ENCODE peak calls at places on chromosome 3, in seven cellular contexts. Y is B cell, H is progenitor cell of endocrine pancreas, U is HepG2, X is AG09319, Q is heart right ventricle, I is osteoblast. R is an unnamed sample.

GRCh38 chr3:45607790-45608189 is 13.2 kb downstream of the LIMD1 start:
- DNase-seq in Y (no peak), H (no peak), U (no peak), X (no peak), Q (no peak), I (peak; percentile 82), R (no peak)

GRCh38 chr3:56205406-56205805 is 262.9 kb downstream of the ERC2 start:
- DNase-seq in Y (no peak), H (no peak), U (no peak), X (no peak), Q (no peak), I (no peak), R (no peak)

GRCh38 chr3:154139996-154140436 is 18.8 kb downstream of the ARHGEF26 start:
- DNase-seq in Y (no peak), H (no peak), U (peak; percentile 96), X (no peak), Q (no peak), I (no peak), R (no peak)

GRCh38 chr3:184639351-184639750 is 72.5 kb downstream of the MAGEF1 start:
- DNase-seq in Y (no peak), H (no peak), U (no peak), X (no peak), Q (no peak), I (peak; percentile 61), R (no peak)

GRCh38 chr3:122394173-122394572 is 10.2 kb downstream of the FAM162A start:
- DNase-seq in Y (no peak), H (no peak), U (no peak), X (no peak), Q (no peak), I (no peak), R (no peak)

GRCh38 chr3:128763967-128764366 is 38.0 kb downstream of the RAB7A start:
- DNase-seq in Y (no peak), H (no peak), U (no peak), X (no peak), Q (no peak), I (peak; percentile 88), R (no peak)

GRCh38 chr3:69306239-69307185 is 79.4 kb downstream of the FRMD4B start:
- DNase-seq in Y (peak; percentile 73), H (peak; percentile 43), U (peak; percentile 80), X (peak; percentile 57), Q (peak; percentile 55), I (peak; percentile 71), R (peak; percentile 44)

GRCh38 chr3:143934791-143935190 is 36.8 kb upstream of the DIPK2A start:
- DNase-seq in Y (no peak), H (no peak), U (no peak), X (no peak), Q (no peak), I (no peak), R (no peak)

GRCh38 chr3:197042539-197042938 is 12.9 kb upstream of the MELTF start:
- DNase-seq in Y (no peak), H (no peak), U (no peak), X (no peak), Q (no peak), I (no peak), R (no peak)

GRCh38 chr3:140216249-140216648 is 281.3 kb downstream of the CLSTN2 start:
- DNase-seq in Y (no peak), H (no peak), U (no peak), X (no peak), Q (no peak), I (peak; percentile 54), R (no peak)
- TF ChIP-seq CTCF in Y (no peak), H (peak; percentile 32), U (peak; percentile 46), X (peak; percentile 56), Q (no peak), I (peak; percentile 62), R (peak; percentile 46)

DNA sequence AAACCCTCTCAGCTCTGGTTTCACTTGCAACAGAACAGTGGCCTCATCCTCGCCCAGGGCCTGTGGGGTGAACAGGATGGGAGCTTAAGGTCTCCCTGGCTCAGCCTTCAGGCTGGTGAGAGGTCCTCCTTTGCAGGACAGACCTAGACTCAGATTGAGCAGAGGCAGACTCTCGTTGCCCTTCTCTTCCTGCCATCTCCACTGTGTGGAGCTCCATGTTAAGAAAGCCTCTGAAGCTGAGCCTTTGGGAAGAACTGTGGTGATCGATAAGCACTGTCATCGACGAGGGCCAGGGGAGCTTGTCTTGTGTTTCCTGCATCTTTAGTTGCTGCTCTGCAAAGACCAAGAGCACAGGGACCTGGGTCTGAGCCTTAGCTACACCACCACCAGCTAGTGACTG is 37.8 kb upstream of the GRIP2 start:
- DNase-seq in Y (no peak), H (no peak), U (no peak), X (no peak), Q (no peak), I (no peak), R (no peak)
- TF ChIP-seq CTCF in Y (no peak), H (no peak), U (peak; percentile 62), X (no peak), Q (no peak), I (no peak), R (no peak)

GRCh38 chr3:185857208-185857607 is 32.4 kb upstream of the IGF2BP2 start:
- DNase-seq in Y (no peak), H (no peak), U (no peak), X (no peak), Q (no peak), I (no peak), R (no peak)
- TF ChIP-seq CTCF in Y (no peak), H (no peak), U (no peak), X (no peak), Q (no peak), I (no peak), R (no peak)

DNA sequence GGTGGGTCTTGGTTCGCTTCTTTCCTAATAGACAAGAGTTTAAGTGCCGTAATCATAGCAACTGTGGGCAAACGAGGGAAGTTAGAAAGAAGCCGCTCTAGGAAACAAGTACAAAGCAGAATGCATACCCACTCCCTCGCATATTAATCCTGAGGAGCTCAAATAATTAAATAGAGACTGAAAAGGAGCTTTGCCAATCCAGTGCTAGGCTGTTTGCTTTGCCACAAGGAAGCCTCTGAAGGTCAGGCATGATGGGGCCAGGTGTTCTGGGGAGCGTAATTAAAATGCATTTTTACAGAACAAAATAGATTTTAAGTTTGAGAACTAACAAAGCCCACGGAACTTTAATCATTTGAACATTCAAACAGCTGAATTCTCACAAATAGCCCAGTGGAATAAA is 376.7 kb downstream of the FOXP1 start:
- DNase-seq in Y (no peak), H (no peak), U (no peak), X (no peak), Q (no peak), I (no peak), R (no peak)
- TF ChIP-seq CTCF in Y (no peak), H (no peak), U (no peak), X (no peak), Q (no peak), I (no peak), R (no peak)

GRCh38 chr3:170641510-170642236 is 55.8 kb upstream of the SLC7A14 start:
- DNase-seq in Y (no peak), H (no peak), U (no peak), X (no peak), Q (no peak), I (peak; percentile 25), R (no peak)

GRCh38 chr3:170640737-170641171 is 54.9 kb upstream of the SLC7A14 start:
- DNase-seq in Y (no peak), H (no peak), U (no peak), X (no peak), Q (no peak), I (no peak), R (no peak)

GRCh38 chr3:170636609-170637008 is 50.7 kb upstream of the SLC7A14 start:
- DNase-seq in Y (no peak), H (no peak), U (no peak), X (no peak), Q (no peak), I (no peak), R (no peak)

GRCh38 chr3:170637321-170637720 is 51.4 kb upstream of the SLC7A14 start:
- DNase-seq in Y (no peak), H (no peak), U (no peak), X (no peak), Q (no peak), I (no peak), R (no peak)

GRCh38 chr3:170639003-170639402 is 53.1 kb upstream of the SLC7A14 start:
- DNase-seq in Y (no peak), H (no peak), U (no peak), X (no peak), Q (no peak), I (peak; percentile 65), R (no peak)
- TF ChIP-seq CTCF in Y (no peak), H (no peak), U (no peak), X (no peak), Q (no peak), I (no peak), R (no peak)

R was measured in retinal pigment epithelial cell.